ENCODE peak calls at places on chromosomes 11 and 22, in nine cellular contexts. Q is mesenchymal stem cell, G is dorsolateral prefrontal cortex, M is NCI-H524, E is LoVo, Y is NCI-H345, P is NCI-H2081 treated with DMSO at 0.1 percent for 48 hours, N is NCI-H748 treated with DMSO at 0.1 percent for 48 hours, Z is hepatic stellate cell. O is an unnamed sample.

GRCh38 chr11:1744137-1744878 is 6.1 kb downstream of the IFITM10 start:
- DNase-seq in Q (no peak), G (peak; percentile 58), M (no peak), E (no peak), Y (no peak), P (no peak), N (no peak), Z (no peak), O (no peak)

GRCh38 chr11:328012-328411 is 7.4 kb upstream of the IFITM3 start:
- DNase-seq in Q (no peak), G (no peak), M (no peak), E (no peak), Y (no peak), P (no peak), N (no peak), Z (no peak), O (no peak)

GRCh38 chr11:84261707-84262106 is 975.5 kb upstream of the CCDC90B start:
- DNase-seq in Q (peak; percentile 15), G (no peak), M (no peak), E (no peak), Y (no peak), P (no peak), N (no peak), Z (no peak), O (peak; percentile 16)

GRCh38 chr11:21635359-21635758 is 557.5 kb upstream of the ANO5 start:
- DNase-seq in Q (no peak), G (no peak), M (no peak), E (no peak), Y (no peak), P (no peak), N (no peak), Z (no peak), O (no peak)

GRCh38 chr22:39259698-39260097 is 14.9 kb upstream of the PDGFB start:
- DNase-seq in Q (no peak), G (no peak), M (no peak), E (no peak), Y (no peak), P (no peak), N (no peak), Z (no peak), O (no peak)

GRCh38 chr11:44557464-44557863 is 8.0 kb upstream of the CD82 start:
- DNase-seq in Q (no peak), G (no peak), M (no peak), E (no peak), Y (no peak), P (no peak), N (no peak), Z (no peak), O (no peak)

GRCh38 chr22:27775087-27775697 is 26.4 kb downstream of the MN1 start:
- DNase-seq in Q (no peak), G (no peak), M (no peak), E (no peak), Y (no peak), P (no peak), N (no peak), Z (no peak), O (peak; percentile 38)

GRCh38 chr11:27239305-27239942 is 123.6 kb downstream of the CCDC34 start:
- DNase-seq in Q (no peak), G (no peak), M (peak; percentile 4), E (no peak), Y (peak; percentile 26), P (no peak), N (no peak), Z (no peak), O (no peak)

GRCh38 chr11:6654281-6655019 is 1.2 kb downstream of the DCHS1 start:
- DNase-seq in Q (no peak), G (no peak), M (no peak), E (no peak), Y (no peak), P (no peak), N (no peak), Z (no peak), O (no peak)

GRCh38 chr11:22169833-22170232 is 23.1 kb upstream of the ANO5 start:
- DNase-seq in Q (no peak), G (no peak), M (peak; percentile 18), E (peak; percentile 14), Y (peak; percentile 5), P (no peak), N (peak; percentile 21), Z (no peak), O (peak; percentile 1)

GRCh38 chr22:39546889-39547586 is 14.5 kb upstream of the RPS19BP1 start:
- DNase-seq in Q (peak; percentile 53), G (peak; percentile 66), M (no peak), E (no peak), Y (no peak), P (no peak), N (no peak), Z (peak; percentile 70), O (no peak)

GRCh38 chr11:1500466-1501420 is 14.2 kb upstream of the MOB2 start:
- DNase-seq in Q (no peak), G (no peak), M (no peak), E (no peak), Y (no peak), P (no peak), N (no peak), Z (no peak), O (no peak)

GRCh38 chr22:33519974-33520903 is 400.0 kb downstream of the LARGE1 start:
- DNase-seq in Q (no peak), G (no peak), M (no peak), E (no peak), Y (no peak), P (no peak), N (no peak), Z (no peak), O (no peak)

GRCh38 chr11:112785717-112786116 is 175.5 kb upstream of the NCAM1 start:
- DNase-seq in Q (no peak), G (no peak), M (no peak), E (no peak), Y (no peak), P (no peak), N (no peak), Z (no peak), O (peak; percentile 56)

GRCh38 chr11:71203681-71204080 is 48.7 kb downstream of the SHANK2 start:
- DNase-seq in Q (no peak), G (no peak), M (no peak), E (no peak), Y (no peak), P (no peak), N (no peak), Z (no peak), O (no peak)

GRCh38 chr22:25392584-25392983 is 171.9 kb upstream of the GRK3 start:
- DNase-seq in Q (no peak), G (no peak), M (no peak), E (no peak), Y (no peak), P (no peak), N (no peak), Z (no peak), O (no peak)

GRCh38 chr11:103601230-103601846 is 435.1 kb upstream of the DDI1 start:
- DNase-seq in Q (peak; percentile 72), G (no peak), M (peak; percentile 76), E (peak; percentile 58), Y (peak; percentile 45), P (peak; percentile 32), N (peak; percentile 44), Z (peak; percentile 32), O (peak; percentile 75)

GRCh38 chr11:61090521-61090920 is 11.8 kb upstream of the CD5 start:
- DNase-seq in Q (no peak), G (no peak), M (no peak), E (no peak), Y (no peak), P (no peak), N (no peak), Z (no peak), O (no peak)

GRCh38 chr11:65448418-65449196 is 26.0 kb downstream of the NEAT1 start:
- DNase-seq in Q (peak; percentile 94), G (no peak), M (no peak), E (no peak), Y (no peak), P (no peak), N (no peak), Z (no peak), O (peak; percentile 75)

GRCh38 chr11:83725161-83725560 is 439.0 kb upstream of the CCDC90B start:
- DNase-seq in Q (peak; percentile 12), G (no peak), M (no peak), E (no peak), Y (no peak), P (no peak), N (no peak), Z (no peak), O (no peak)

O was measured in amniotic epithelial cell.